ENCODE peak calls at places on chromosomes 13 and 19, in six cellular contexts. Y is IMR-90, F is psoas muscle, X is lower lobe of right lung, O is mesenchymal stem cell, M is uterus. D is an unnamed sample. For H3K27me3, the result is how much of the 10 kb centered on the place peaks cover.

GRCh38 chr19:29446331-29446730 is 79.5 kb upstream of the VSTM2B start:
- DNase-seq in Y (no peak), F (no peak), X (no peak), O (no peak), M (no peak), D (no peak)

GRCh38 chr19:6728346-6728745 is 7.9 kb upstream of the C3 start:
- DNase-seq in Y (no peak), F (no peak), X (peak), O (no peak), M (no peak), D (peak)

GRCh38 chr13:106612688-106613087 is 44.8 kb upstream of the ARGLU1 start:
- DNase-seq in Y (peak), F (peak), X (peak), O (peak), M (peak), D (peak)

GRCh38 chr19:43699506-43700367 is 16.1 kb upstream of the IRGC start:
- DNase-seq in Y (peak), F (peak), X (peak), O (no peak), M (peak), D (peak)

GRCh38 chr13:23159205-23159586 is 21.6 kb upstream of the SGCG start:
- DNase-seq in Y (peak), F (peak), X (peak), O (no peak), M (no peak), D (peak)

GRCh38 chr13:77262198-77262597 is 64.7 kb downstream of the MYCBP2 start:
- DNase-seq in Y (no peak), F (no peak), X (no peak), O (no peak), M (no peak), D (no peak)

GRCh38 chr13:39451860-39452301 is 151.1 kb downstream of the LHFPL6 start:
- DNase-seq in Y (peak), F (peak), X (no peak), O (peak), M (no peak), D (peak)

GRCh38 chr13:29955137-29955650 is 104.8 kb upstream of the UBL3 start:
- DNase-seq in Y (no peak), F (no peak), X (no peak), O (no peak), M (no peak), D (no peak)

GRCh38 chr13:93045836-93046235 is 180.8 kb upstream of the GPC6 start:
- DNase-seq in Y (peak), F (no peak), X (no peak), O (peak), M (no peak), D (no peak)

GRCh38 chr13:102147353-102147752 is 254.5 kb downstream of the FGF14 start:
- DNase-seq in Y (no peak), F (no peak), X (no peak), O (no peak), M (no peak), D (no peak)

GRCh38 chr19:16654621-16655020 is 5.3 kb downstream of the SMIM7 start:
- DNase-seq in Y (no peak), F (no peak), X (no peak), O (no peak), M (no peak), D (no peak)

GRCh38 chr19:4800591-4801081 is 9.1 kb downstream of the FEM1A start:
- DNase-seq in Y (no peak), F (peak), X (peak), O (no peak), M (no peak), D (peak)

GRCh38 chr13:75550159-75550567 is 572 bp downstream of the UCHL3 start:
- DNase-seq in Y (peak), F (no peak), X (no peak), O (peak), M (peak), D (no peak)

GRCh38 chr19:48391100-48392005 is at the start of gene KDELR1:
- DNase-seq in Y (peak), F (peak), X (peak), O (peak), M (peak), D (peak)

GRCh38 chr19:940591-941291 is 14.9 kb downstream of the ARID3A start:
- DNase-seq in Y (peak), F (peak), X (peak), O (no peak), M (peak), D (peak)

GRCh38 chr19:38337360-38337653 is 1.7 kb downstream of the CATSPERG start:
- DNase-seq in Y (no peak), F (no peak), X (no peak), O (no peak), M (no peak), D (no peak)

GRCh38 chr13:71395053-71395452 is 472.0 kb downstream of the DACH1 start:
- DNase-seq in Y (no peak), F (no peak), X (no peak), O (peak), M (no peak), D (no peak)
- H3K27me3 ChIP-seq in Y (under half), F (under half), X (under half), O (under half), M (under half), D (under half)

DNA sequence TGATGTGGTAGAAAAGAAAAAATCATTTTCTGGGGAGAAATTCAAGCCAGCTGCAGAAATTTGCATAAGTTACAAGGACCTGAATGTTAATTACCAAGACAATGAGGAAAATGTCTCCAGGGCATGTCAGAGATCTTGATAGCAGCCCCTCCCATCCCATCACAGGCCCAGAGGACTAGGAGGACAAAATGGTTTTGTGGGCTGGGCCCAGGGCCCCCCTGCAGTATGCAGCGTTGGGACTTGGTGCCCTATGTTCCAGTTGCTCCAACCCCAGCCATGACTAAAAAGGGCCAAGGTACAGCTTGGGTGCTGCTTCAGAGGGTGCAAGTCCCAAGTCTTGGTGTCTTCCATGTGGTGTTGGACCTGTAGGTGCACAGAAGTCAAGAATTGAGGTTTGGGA is 76.6 kb upstream of the SOX1 start:
- DNase-seq in Y (no peak), F (no peak), X (no peak), O (no peak), M (no peak), D (no peak)
- H3K27me3 ChIP-seq in Y (under half), F (under half), X (under half), O (under half), M (under half), D (under half)

GRCh38 chr19:3589949-3590348 is 4.7 kb downstream of the GIPC3 start:
- DNase-seq in Y (no peak), F (no peak), X (no peak), O (no peak), M (no peak), D (no peak)
- H3K27me3 ChIP-seq in Y (under half), F (under half), X (under half), O (under half), M (under half), D (under half)

GRCh38 chr19:10419200-10419645 is 1.1 kb upstream of the PDE4A start:
- DNase-seq in Y (no peak), F (no peak), X (no peak), O (no peak), M (no peak), D (no peak)

GRCh38 chr19:10416380-10417257 is 3.7 kb upstream of the PDE4A start:
- DNase-seq in Y (peak), F (peak), X (peak), O (peak), M (peak), D (peak)

GRCh38 chr19:10418281-10419199 is 1.8 kb upstream of the PDE4A start:
- DNase-seq in Y (no peak), F (no peak), X (no peak), O (no peak), M (no peak), D (no peak)

GRCh38 chr19:10416083-10416379 is 4.3 kb upstream of the PDE4A start:
- DNase-seq in Y (no peak), F (no peak), X (no peak), O (no peak), M (no peak), D (no peak)

GRCh38 chr19:10417598-10418280 is 2.6 kb upstream of the PDE4A start:
- DNase-seq in Y (no peak), F (no peak), X (no peak), O (no peak), M (no peak), D (no peak)
- H3K27me3 ChIP-seq in Y (under half), F (half or more), X (half or more), O (half or more), M (under half), D (under half)

DNA sequence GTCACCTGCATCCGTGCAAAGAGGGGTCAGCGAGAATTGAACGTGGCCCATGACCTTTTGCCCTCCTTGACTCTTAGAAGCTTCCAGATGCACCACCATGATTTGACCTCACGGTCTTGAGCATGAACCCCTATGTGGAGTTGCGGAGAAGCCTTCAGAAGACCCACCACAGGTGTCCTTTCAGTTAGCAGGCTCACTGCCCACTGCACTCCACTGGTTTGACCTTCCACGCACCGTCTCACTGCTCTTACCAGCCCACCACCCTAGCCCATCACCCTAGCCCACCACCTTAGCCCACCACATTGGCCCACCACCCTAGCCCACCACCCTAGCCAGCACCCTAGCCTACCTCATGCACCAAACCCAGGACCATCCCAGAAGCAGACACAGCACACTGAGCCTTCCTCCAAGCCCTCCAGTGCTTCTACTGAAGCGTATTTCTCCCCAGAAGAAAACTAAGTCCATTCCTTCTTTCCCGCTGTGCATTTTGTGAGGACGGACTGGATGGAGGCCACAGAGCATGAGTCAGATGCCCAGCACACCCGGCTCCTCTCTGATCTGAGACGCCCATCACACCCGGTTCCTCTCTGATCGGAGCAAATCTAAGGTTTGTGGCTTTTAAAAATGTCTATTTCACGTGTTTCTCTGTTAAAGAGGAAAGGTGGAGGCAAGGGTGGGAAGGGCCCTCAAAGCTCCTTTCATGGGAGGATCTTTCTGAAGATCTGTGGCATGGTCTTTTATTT is 45.8 kb downstream of the SOX1 start:
- DNase-seq in Y (no peak), F (no peak), X (no peak), O (no peak), M (no peak), D (no peak)
- H3K27me3 ChIP-seq in Y (under half), F (under half), X (half or more), O (under half), M (under half), D (under half)

GRCh38 chr13:97225533-97225932 is 3.4 kb downstream of the MBNL2 start:
- DNase-seq in Y (no peak), F (no peak), X (no peak), O (no peak), M (no peak), D (no peak)
- H3K27me3 ChIP-seq in Y (under half), F (under half), X (under half), O (under half), M (under half), D (under half)

GRCh38 chr13:100809856-100810255 is 135.3 kb upstream of the TMTC4 start:
- DNase-seq in Y (no peak), F (no peak), X (no peak), O (no peak), M (no peak), D (no peak)

GRCh38 chr13:100810991-100811390 is 136.4 kb upstream of the TMTC4 start:
- DNase-seq in Y (no peak), F (no peak), X (no peak), O (no peak), M (no peak), D (no peak)

GRCh38 chr13:100811431-100811830 is 136.8 kb upstream of the TMTC4 start:
- DNase-seq in Y (no peak), F (no peak), X (no peak), O (no peak), M (no peak), D (no peak)

GRCh38 chr13:100808848-100809247 is 134.3 kb upstream of the TMTC4 start:
- DNase-seq in Y (no peak), F (no peak), X (no peak), O (no peak), M (no peak), D (no peak)

DNA sequence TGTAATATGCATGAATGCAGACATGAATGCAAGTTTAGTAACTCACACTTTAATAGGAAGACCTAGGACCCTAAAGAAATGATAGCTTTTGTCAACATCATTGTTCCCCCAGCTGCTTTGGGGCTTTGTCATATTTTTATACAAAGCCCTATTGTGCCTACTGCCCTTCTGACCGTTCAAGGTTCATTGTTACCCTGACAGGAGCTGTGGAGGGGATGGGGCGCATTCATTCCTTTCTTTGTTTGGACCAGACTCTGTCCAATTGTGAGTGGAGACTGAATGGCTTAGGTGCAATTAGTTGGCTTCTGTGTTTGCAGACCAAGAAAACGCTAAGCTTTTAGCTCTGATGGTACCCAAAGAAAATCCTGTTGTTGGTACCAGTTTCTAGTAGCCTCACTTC is 133.7 kb upstream of the TMTC4 start:
- DNase-seq in Y (no peak), F (no peak), X (no peak), O (no peak), M (no peak), D (no peak)
- H3K27me3 ChIP-seq in Y (under half), F (under half), X (under half), O (under half), M (under half), D (under half)

DNA sequence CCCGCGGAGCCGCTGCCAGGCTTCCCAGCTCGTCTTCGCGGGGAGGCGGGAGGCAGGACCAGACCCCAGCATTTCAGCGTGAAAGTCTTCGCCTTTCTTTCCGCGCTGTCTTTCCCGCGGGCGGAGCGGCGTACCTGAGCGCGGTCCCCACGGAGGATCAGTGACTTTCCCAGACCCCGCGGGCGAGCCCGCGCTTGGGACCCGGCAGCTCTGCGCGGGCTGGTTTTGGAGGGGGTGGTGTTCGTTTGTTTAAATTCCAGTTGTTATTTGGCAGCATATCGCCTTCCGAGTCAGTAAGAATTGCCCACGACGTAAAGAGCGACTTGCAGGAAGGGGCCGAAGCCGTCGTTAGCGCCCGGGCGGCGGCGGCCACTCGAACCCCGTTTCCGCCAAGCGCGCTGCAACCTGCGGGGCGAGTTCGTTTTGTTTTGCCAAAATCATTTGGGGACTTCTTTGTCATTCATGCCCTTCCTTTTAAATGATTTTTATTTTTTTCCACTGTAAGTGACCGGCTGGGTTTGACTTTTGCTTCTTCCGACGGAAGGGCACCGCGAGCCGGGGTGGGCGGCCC is 76.1 kb downstream of the ZIC5 start:
- DNase-seq in Y (no peak), F (no peak), X (no peak), O (peak), M (no peak), D (no peak)
- H3K27me3 ChIP-seq in Y (half or more), F (half or more), X (half or more), O (under half), M (under half), D (under half)

GRCh38 chr13:51107996-51108395 is 3.1 kb downstream of the C13orf42 start:
- DNase-seq in Y (no peak), F (no peak), X (no peak), O (no peak), M (no peak), D (no peak)
- H3K27me3 ChIP-seq in Y (under half), F (under half), X (under half), O (under half), M (under half), D (under half)